ENCODE peak calls at places on chromosomes 6 and 20, in nine cellular contexts. W, L, Q, D, G, K, I, C and X are unnamed samples.

GRCh38 chr6:157873735-157874344 is 50.8 kb downstream of the SNX9 start:
- DNase-seq in K (peak; percentile 76), W (peak; percentile 82), L (peak; percentile 86), C (peak; percentile 67), I (peak; percentile 70), Q (peak; percentile 76), G (peak; percentile 83), D (peak; percentile 74), X (peak; percentile 55)

GRCh38 chr6:169252805-169253189 is 849 bp downstream of the THBS2 start:
- DNase-seq in W (no peak), Q (no peak), G (no peak), D (no peak), K (no peak), I (no peak), C (peak; percentile 43), L (no peak), X (no peak)

GRCh38 chr6:127566119-127566518 is 10.9 kb upstream of the C6orf58 start:
- DNase-seq in L (no peak), K (no peak), W (no peak), D (no peak), I (no peak), Q (no peak), G (no peak), C (no peak), X (no peak)

GRCh38 chr6:79239538-79240168 is 5.2 kb upstream of the HMGN3 start:
- DNase-seq in K (no peak), G (no peak), W (no peak), C (no peak), Q (no peak), L (no peak), I (no peak), D (no peak), X (no peak)

GRCh38 chr6:84825461-84825860 is 61.1 kb upstream of the TBX18 start:
- DNase-seq in C (peak; percentile 31), I (peak; percentile 82), L (no peak), W (no peak), K (no peak), Q (no peak), D (peak; percentile 89), G (no peak), X (peak; percentile 72)

GRCh38 chr6:43383021-43383667 is 13.7 kb upstream of the ZNF318 start:
- DNase-seq in W (no peak), L (no peak), D (peak; percentile 83), Q (no peak), K (no peak), G (no peak), C (peak; percentile 55), I (peak; percentile 39), X (peak; percentile 76)

GRCh38 chr20:63966944-63967322 is 2.8 kb downstream of the ZNF512B start:
- DNase-seq in G (no peak), K (no peak), L (peak; percentile 25), W (no peak), Q (no peak), D (no peak), I (no peak), C (no peak), X (no peak)

GRCh38 chr20:1569417-1569861 is 11.9 kb upstream of the SIRPD start:
- DNase-seq in I (peak; percentile 85), G (no peak), L (peak; percentile 44), D (peak; percentile 69), K (no peak), C (peak; percentile 78), W (no peak), Q (no peak), X (peak; percentile 48)

GRCh38 chr6:75266716-75267291 is 17.8 kb downstream of the TMEM30A start:
- DNase-seq in L (no peak), G (no peak), W (no peak), D (peak; percentile 77), I (peak; percentile 59), K (no peak), C (peak; percentile 64), Q (peak; percentile 54), X (peak; percentile 56)

GRCh38 chr6:148423601-148424270 is 81.1 kb downstream of the SASH1 start:
- DNase-seq in I (peak; percentile 74), C (no peak), D (no peak), W (no peak), K (no peak), L (no peak), Q (no peak), G (no peak), X (no peak)

GRCh38 chr20:49285813-49286494 is 8.1 kb upstream of the ZNFX1 start:
- DNase-seq in K (no peak), L (no peak), I (no peak), Q (no peak), C (peak; percentile 24), D (no peak), G (no peak), W (no peak), X (no peak)

GRCh38 chr20:4820833-4821518 is 99.3 kb downstream of the PRND start:
- DNase-seq in I (peak; percentile 86), D (peak; percentile 85), W (no peak), L (peak; percentile 63), K (no peak), G (no peak), Q (no peak), C (peak; percentile 79), X (peak; percentile 19)

GRCh38 chr6:52352239-52353008 is 9.5 kb upstream of the PAQR8 start:
- DNase-seq in Q (no peak), I (peak; percentile 100), K (no peak), W (no peak), C (peak; percentile 99), D (peak; percentile 98), G (no peak), L (no peak), X (peak; percentile 99)

GRCh38 chr6:41396335-41396734 is 60.9 kb downstream of the NCR2 start:
- DNase-seq in Q (no peak), W (no peak), I (no peak), C (no peak), G (no peak), D (no peak), L (peak; percentile 44), K (no peak), X (no peak)

GRCh38 chr6:14726816-14727493 is 518.9 kb upstream of the JARID2 start:
- DNase-seq in K (no peak), L (peak; percentile 63), W (no peak), G (no peak), Q (no peak), C (no peak), D (no peak), I (no peak), X (no peak)

GRCh38 chr6:168737481-168737880 is 296.5 kb downstream of the SMOC2 start:
- DNase-seq in G (no peak), I (peak; percentile 84), W (no peak), D (peak; percentile 22), Q (no peak), L (no peak), K (no peak), C (no peak), X (no peak)

GRCh38 chr6:11188161-11188915 is 44.1 kb downstream of the NEDD9 start:
- DNase-seq in D (peak; percentile 33), C (peak; percentile 55), L (no peak), I (peak; percentile 91), K (no peak), Q (no peak), W (no peak), G (no peak), X (peak; percentile 41)

GRCh38 chr6:135428078-135428477 is 69.5 kb downstream of the AHI1 start:
- DNase-seq in I (no peak), D (no peak), K (no peak), C (no peak), G (no peak), Q (no peak), L (no peak), W (no peak), X (no peak)

GRCh38 chr6:69936674-69937363 is 70.5 kb downstream of the COL19A1 start:
- DNase-seq in L (no peak), W (no peak), G (no peak), D (no peak), C (peak; percentile 2), I (peak; percentile 37), Q (no peak), K (no peak), X (no peak)

GRCh38 chr20:47062226-47062880 is 167.7 kb downstream of the EYA2 start:
- DNase-seq in L (no peak), I (no peak), W (no peak), C (no peak), K (no peak), D (no peak), Q (no peak), G (no peak), X (peak; percentile 78)

GRCh38 chr20:10177326-10177725 is 41.3 kb upstream of the SNAP25 start:
- DNase-seq in Q (no peak), W (no peak), K (no peak), L (no peak), I (no peak), G (no peak), C (no peak), D (peak; percentile 62), X (no peak)

GRCh38 chr6:33000053-33000452 is 9.3 kb downstream of the HLA-DOA start:
- DNase-seq in L (no peak), I (peak; percentile 55), D (no peak), W (peak; percentile 40), C (no peak), Q (peak; percentile 30), G (no peak), K (no peak), X (no peak)

GRCh38 chr20:3430376-3431069 is 23.1 kb upstream of the DNAAF9 start:
- DNase-seq in K (no peak), Q (no peak), D (no peak), W (no peak), G (no peak), L (peak; percentile 43), I (no peak), C (no peak), X (no peak)

GRCh38 chr6:11192167-11192566 is 40.3 kb downstream of the NEDD9 start:
- DNase-seq in Q (no peak), W (no peak), K (no peak), G (no peak), C (no peak), I (no peak), L (no peak), D (no peak), X (no peak)

GRCh38 chr6:146260886-146261285 is 232.0 kb downstream of the GRM1 start:
- DNase-seq in C (no peak), L (no peak), D (no peak), K (no peak), Q (no peak), W (no peak), I (no peak), G (no peak), X (no peak)

GRCh38 chr6:123997223-123997622 is 193.6 kb downstream of the NKAIN2 start:
- DNase-seq in D (no peak), Q (no peak), G (no peak), K (no peak), W (no peak), L (no peak), I (no peak), C (no peak), X (peak; percentile 28)

GRCh38 chr6:73854998-73855718 is 159.2 kb downstream of the CD109 start:
- DNase-seq in D (peak; percentile 77), Q (peak; percentile 29), W (no peak), I (peak; percentile 61), L (no peak), G (no peak), K (no peak), C (peak; percentile 67), X (peak; percentile 63)

GRCh38 chr6:21588812-21589811 is 4.4 kb upstream of the SOX4 start:
- DNase-seq in Q (peak; percentile 71), C (peak; percentile 82), G (peak; percentile 81), K (peak; percentile 95), W (peak; percentile 77), L (peak; percentile 93), D (peak; percentile 84), I (peak; percentile 89), X (peak; percentile 70)

GRCh38 chr6:3616565-3617176 is 134.8 kb downstream of the PXDC1 start:
- DNase-seq in C (no peak), W (no peak), Q (no peak), G (no peak), I (no peak), D (no peak), K (peak; percentile 51), L (no peak), X (no peak)

GRCh38 chr6:25640871-25641270 is 11.1 kb upstream of the SCGN start:
- DNase-seq in Q (no peak), D (no peak), W (no peak), C (no peak), L (no peak), K (no peak), G (no peak), I (no peak), X (no peak)

GRCh38 chr20:59448828-59449444 is 148.5 kb downstream of the EDN3 start:
- DNase-seq in L (no peak), I (no peak), K (no peak), W (no peak), Q (no peak), C (peak; percentile 26), D (no peak), G (no peak), X (no peak)